ENCODE peak calls at places on chromosomes 16 and 17, in six cellular contexts. M is fibroblast of pulmonary artery, N is lower leg skin, S is breast epithelium, B is MM.1S, D is lower lobe of right lung. G is an unnamed sample.

GRCh38 chr16:86833136-86833535 is 254.8 kb downstream of the FOXL1 start:
- DNase-seq in M (no peak), N (no peak), S (no peak), B (peak), D (no peak), G (no peak)

GRCh38 chr17:40168262-40168832 is 8.9 kb upstream of the RAPGEFL1 start:
- DNase-seq in M (peak), N (no peak), S (peak), B (peak), D (no peak), G (peak)

GRCh38 chr17:82603981-82604448 is 44.2 kb downstream of the WDR45B start:
- DNase-seq in M (no peak), N (no peak), S (no peak), B (no peak), D (peak), G (no peak)

GRCh38 chr17:80852476-80853015 is 139.1 kb upstream of the CHMP6 start:
- DNase-seq in M (no peak), N (no peak), S (no peak), B (no peak), D (no peak), G (no peak)

GRCh38 chr16:716250-716607 is 1.3 kb downstream of the METRN start:
- DNase-seq in M (peak), N (no peak), S (no peak), B (no peak), D (no peak), G (no peak)

GRCh38 chr17:78329263-78330059 is 30.4 kb downstream of the SOCS3 start:
- DNase-seq in M (peak), N (no peak), S (no peak), B (no peak), D (no peak), G (no peak)

GRCh38 chr16:22189473-22190168 is 16.5 kb upstream of the EEF2K start:
- DNase-seq in M (peak), N (peak), S (peak), B (peak), D (peak), G (no peak)

GRCh38 chr16:16073884-16074781 is 124.7 kb downstream of the ABCC1 start:
- DNase-seq in M (peak), N (no peak), S (peak), B (no peak), D (peak), G (no peak)

GRCh38 chr16:21088646-21089538 is 61.8 kb downstream of the DNAH3 start:
- DNase-seq in M (no peak), N (no peak), S (no peak), B (no peak), D (no peak), G (no peak)

GRCh38 chr16:25553711-25554436 is 137.9 kb upstream of the HS3ST4 start:
- DNase-seq in M (no peak), N (no peak), S (no peak), B (no peak), D (no peak), G (peak)

GRCh38 chr17:55093358-55093757 is 124.8 kb downstream of the STXBP4 start:
- DNase-seq in M (peak), N (no peak), S (no peak), B (no peak), D (no peak), G (no peak)

GRCh38 chr16:73384561-73384960 is 336.6 kb upstream of the ZFHX3 start:
- DNase-seq in M (no peak), N (no peak), S (no peak), B (no peak), D (no peak), G (no peak)

GRCh38 chr17:58703137-58703846 is 10.9 kb downstream of the RAD51C start:
- DNase-seq in M (peak), N (no peak), S (no peak), B (no peak), D (no peak), G (no peak)

GRCh38 chr17:10109146-10109545 is 89.3 kb downstream of the GAS7 start:
- DNase-seq in M (no peak), N (no peak), S (no peak), B (no peak), D (no peak), G (no peak)

GRCh38 chr17:57099165-57099564 is 14.1 kb downstream of the AKAP1 start:
- DNase-seq in M (no peak), N (no peak), S (no peak), B (no peak), D (no peak), G (no peak)

GRCh38 chr17:40532520-40533253 is 31.3 kb upstream of the TNS4 start:
- DNase-seq in M (peak), N (peak), S (no peak), B (no peak), D (no peak), G (no peak)

GRCh38 chr16:73027655-73028220 is 20.2 kb downstream of the ZFHX3 start:
- DNase-seq in M (no peak), N (no peak), S (no peak), B (no peak), D (no peak), G (no peak)

GRCh38 chr16:5350118-5350517 is 252.5 kb upstream of the EEF2KMT start:
- DNase-seq in M (no peak), N (no peak), S (no peak), B (no peak), D (no peak), G (no peak)

GRCh38 chr17:78797691-78798585 is 15.9 kb upstream of the CYTH1 start:
- DNase-seq in M (no peak), N (no peak), S (no peak), B (no peak), D (peak), G (no peak)

GRCh38 chr17:28920191-28920590 is 17.3 kb upstream of the DHRS13 start:
- DNase-seq in M (no peak), N (no peak), S (no peak), B (no peak), D (no peak), G (no peak)

GRCh38 chr16:50591800-50592771 is 43.9 kb downstream of the NKD1 start:
- DNase-seq in M (no peak), N (peak), S (peak), B (no peak), D (no peak), G (no peak)

GRCh38 chr17:82965371-82965770 is 114.0 kb upstream of the METRNL start:
- DNase-seq in M (no peak), N (no peak), S (no peak), B (no peak), D (no peak), G (no peak)

GRCh38 chr16:30004811-30005242 is 6.0 kb downstream of the DOC2A start:
- DNase-seq in M (no peak), N (no peak), S (no peak), B (no peak), D (no peak), G (peak)

GRCh38 chr17:39765766-39766165 is 28.0 kb downstream of the GRB7 start:
- DNase-seq in M (no peak), N (peak), S (no peak), B (no peak), D (no peak), G (no peak)

GRCh38 chr16:22300427-22301071 is 3.3 kb downstream of the POLR3E start:
- DNase-seq in M (peak), N (no peak), S (no peak), B (peak), D (peak), G (no peak)

GRCh38 chr17:37176683-37177082 is 199.1 kb upstream of the C17orf78 start:
- DNase-seq in M (peak), N (no peak), S (no peak), B (no peak), D (no peak), G (no peak)

GRCh38 chr17:55336426-55336825 is 71.7 kb downstream of the HLF start:
- DNase-seq in M (no peak), N (no peak), S (no peak), B (no peak), D (no peak), G (no peak)

GRCh38 chr17:46010597-46011186 is 11.6 kb downstream of the STH start:
- DNase-seq in M (no peak), N (no peak), S (no peak), B (no peak), D (no peak), G (no peak)

GRCh38 chr17:51052235-51052634 is 68.4 kb downstream of the SPAG9 start:
- DNase-seq in M (no peak), N (no peak), S (no peak), B (no peak), D (no peak), G (no peak)

GRCh38 chr16:77206533-77206932 is 7.3 kb downstream of the SYCE1L start:
- DNase-seq in M (no peak), N (no peak), S (no peak), B (no peak), D (no peak), G (no peak)

GRCh38 chr16:15742716-15743115 is 92.7 kb downstream of the NDE1 start:
- DNase-seq in M (no peak), N (no peak), S (no peak), B (no peak), D (no peak), G (no peak)

GRCh38 chr17:53630638-53631037 is 192.1 kb upstream of the KIF2B start:
- DNase-seq in M (no peak), N (no peak), S (no peak), B (no peak), D (no peak), G (no peak)

GRCh38 chr17:70863436-70864248 is 694.3 kb downstream of the KCNJ2 start:
- DNase-seq in M (peak), N (no peak), S (no peak), B (no peak), D (no peak), G (no peak)

GRCh38 chr16:20181949-20182348 is 108.3 kb upstream of the GPR139 start:
- DNase-seq in M (no peak), N (no peak), S (no peak), B (no peak), D (no peak), G (no peak)

GRCh38 chr16:87431926-87432325 is 39.8 kb downstream of the MAP1LC3B start:
- DNase-seq in M (peak), N (no peak), S (no peak), B (no peak), D (no peak), G (no peak)

GRCh38 chr16:57530531-57531252 is 5.7 kb downstream of the CCDC102A start:
- DNase-seq in M (no peak), N (peak), S (no peak), B (no peak), D (peak), G (no peak)

GRCh38 chr17:61464121-61464905 is 12.1 kb downstream of the TBX4 start:
- DNase-seq in M (no peak), N (peak), S (no peak), B (no peak), D (peak), G (no peak)

GRCh38 chr17:45784583-45785372 is 658 bp downstream of the CRHR1 start:
- DNase-seq in M (no peak), N (peak), S (no peak), B (no peak), D (peak), G (no peak)

GRCh38 chr17:50558955-50559614 is 1.4 kb upstream of the CACNA1G start:
- DNase-seq in M (no peak), N (no peak), S (no peak), B (no peak), D (peak), G (no peak)

GRCh38 chr16:83953796-83954576 is 946 bp downstream of the OSGIN1 start:
- DNase-seq in M (peak), N (no peak), S (peak), B (peak), D (no peak), G (peak)

DNA sequence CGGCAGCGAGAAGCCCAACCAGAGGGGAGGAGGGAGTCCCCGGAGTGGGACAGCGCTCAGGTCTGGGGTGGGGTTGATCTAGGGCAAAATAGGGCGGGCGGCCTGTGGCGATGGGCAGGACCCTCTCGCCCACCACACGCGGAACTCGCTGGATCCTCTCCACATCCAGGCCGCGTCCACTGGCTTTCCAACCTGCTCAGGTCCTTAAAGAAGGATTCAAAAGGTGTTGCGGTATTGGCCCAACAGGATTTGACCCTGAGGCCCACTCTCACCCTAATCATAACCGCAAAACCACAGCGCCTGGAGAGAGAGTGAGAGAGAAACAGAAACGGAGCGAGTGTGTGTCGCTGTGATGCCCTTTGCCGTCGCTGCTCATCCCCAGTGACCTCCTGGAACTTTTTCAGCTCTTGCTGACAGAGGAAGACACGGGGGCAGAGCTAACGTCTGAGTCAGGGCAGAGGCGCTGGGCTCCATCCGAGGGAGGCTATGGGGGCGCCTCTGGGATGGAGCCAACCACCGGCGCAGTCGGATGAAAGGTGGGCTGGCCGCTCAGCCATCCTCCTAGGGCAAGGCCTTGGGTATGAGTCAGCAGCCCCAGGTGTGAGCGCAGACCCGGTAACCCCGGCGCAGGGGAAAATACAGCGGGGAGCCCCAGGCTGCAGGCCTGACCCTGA is 16.7 kb upstream of the OR1F1 start:
- DNase-seq in M (no peak), N (no peak), S (no peak), B (peak), D (peak), G (no peak)
- H3K4me3 ChIP-seq in M (no peak), N (no peak), S (no peak), B (peak), D (peak), G (no peak)

DNA sequence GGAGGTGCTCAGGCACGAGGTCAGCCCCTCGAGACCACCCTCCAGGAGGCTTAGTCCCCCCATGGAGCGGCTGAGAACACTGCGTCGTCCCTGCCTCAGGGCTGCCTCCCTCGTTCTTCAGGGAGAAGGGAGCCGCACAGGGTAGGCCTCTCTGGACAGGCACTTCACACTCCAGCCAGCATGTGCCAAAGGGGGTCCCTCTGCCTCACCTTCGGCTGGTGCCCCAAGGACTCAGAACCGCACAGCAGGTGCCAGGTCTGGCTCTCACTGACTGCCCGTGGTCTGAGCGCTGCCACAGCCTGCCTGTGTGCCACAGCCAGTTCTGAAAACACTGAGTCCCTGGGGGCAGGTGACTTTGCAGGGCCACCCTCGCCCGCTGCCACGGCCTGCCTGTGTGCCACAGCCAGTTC is 7.1 kb downstream of the P2RX5 start:
- DNase-seq in M (no peak), N (no peak), S (no peak), B (peak), D (no peak), G (no peak)
- H3K4me3 ChIP-seq in M (no peak), N (no peak), S (no peak), B (no peak), D (no peak), G (no peak)

DNA sequence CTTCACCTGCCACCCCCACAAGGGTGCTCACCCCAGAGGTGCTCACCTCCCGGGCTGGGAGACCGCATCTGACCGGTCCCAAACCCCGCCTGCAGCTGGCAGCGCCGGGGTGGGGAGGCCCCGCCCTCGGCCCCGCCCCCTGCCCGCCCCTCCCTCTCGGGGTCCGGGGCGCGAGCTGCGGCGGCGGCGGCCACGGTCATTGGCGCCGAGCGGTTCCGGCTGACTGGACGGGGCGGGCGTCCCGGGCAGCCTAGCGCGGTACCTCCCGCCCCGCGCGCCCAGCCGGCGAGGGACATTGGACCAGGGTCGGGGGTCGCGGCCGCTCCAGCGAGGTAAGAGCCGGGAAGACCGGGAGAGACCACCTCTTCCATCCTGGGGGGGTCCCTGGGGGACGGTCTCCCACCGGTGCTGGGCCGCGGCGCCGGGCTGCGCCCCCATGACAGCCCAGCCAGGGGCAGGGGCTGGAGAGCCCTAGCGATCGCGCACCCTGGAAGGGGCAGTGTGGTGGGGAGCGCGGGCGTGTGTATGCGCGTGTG is at the start of gene CACNG5:
- DNase-seq in M (no peak), N (peak), S (no peak), B (no peak), D (no peak), G (no peak)
- H3K4me3 ChIP-seq in M (no peak), N (no peak), S (no peak), B (no peak), D (no peak), G (no peak)

GRCh38 chr16:69481901-69482341 is 57.5 kb downstream of the CYB5B start:
- DNase-seq in M (peak), N (peak), S (peak), B (no peak), D (peak), G (no peak)

GRCh38 chr16:69479806-69480205 is 55.4 kb downstream of the CYB5B start:
- DNase-seq in M (no peak), N (no peak), S (peak), B (no peak), D (no peak), G (no peak)

GRCh38 chr16:69483611-69484010 is 59.2 kb downstream of the CYB5B start:
- DNase-seq in M (no peak), N (peak), S (no peak), B (no peak), D (no peak), G (no peak)

GRCh38 chr16:69485361-69485760 is 60.9 kb downstream of the CYB5B start:
- DNase-seq in M (no peak), N (no peak), S (no peak), B (no peak), D (no peak), G (no peak)

DNA sequence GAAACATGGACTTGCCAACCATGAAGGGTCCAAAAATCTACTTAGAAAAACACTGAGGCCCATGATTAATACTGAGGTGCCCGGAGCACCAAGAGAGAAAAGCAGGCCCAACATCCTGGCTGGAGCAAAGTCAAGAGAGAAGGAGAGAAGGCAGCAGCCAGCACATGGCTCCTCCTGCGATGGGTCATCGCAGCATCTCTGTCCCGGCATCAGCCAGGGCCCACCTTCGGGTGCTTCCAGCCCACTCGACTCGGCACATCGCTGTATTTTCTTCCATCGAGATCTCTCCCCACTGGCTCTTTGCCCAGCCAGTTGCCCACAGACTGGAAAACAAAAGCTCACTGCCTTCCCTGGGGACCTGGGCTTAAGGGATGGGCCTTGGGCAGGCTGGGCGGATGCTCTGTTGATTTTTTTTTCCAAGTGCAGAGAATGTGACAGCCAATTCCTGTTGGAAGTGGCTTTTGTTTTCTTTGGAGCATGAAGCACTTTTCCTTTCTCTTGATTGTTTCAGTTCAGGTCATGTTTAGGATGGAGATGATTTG is 58.1 kb downstream of the CYB5B start:
- DNase-seq in M (peak), N (peak), S (peak), B (no peak), D (peak), G (no peak)
- H3K4me3 ChIP-seq in M (peak), N (no peak), S (peak), B (no peak), D (peak), G (no peak)

GRCh38 chr17:11150946-11151345 is 90.1 kb upstream of the SHISA6 start:
- DNase-seq in M (no peak), N (no peak), S (no peak), B (no peak), D (no peak), G (no peak)
- H3K4me3 ChIP-seq in M (no peak), N (no peak), S (no peak), B (no peak), D (no peak), G (no peak)

DNA sequence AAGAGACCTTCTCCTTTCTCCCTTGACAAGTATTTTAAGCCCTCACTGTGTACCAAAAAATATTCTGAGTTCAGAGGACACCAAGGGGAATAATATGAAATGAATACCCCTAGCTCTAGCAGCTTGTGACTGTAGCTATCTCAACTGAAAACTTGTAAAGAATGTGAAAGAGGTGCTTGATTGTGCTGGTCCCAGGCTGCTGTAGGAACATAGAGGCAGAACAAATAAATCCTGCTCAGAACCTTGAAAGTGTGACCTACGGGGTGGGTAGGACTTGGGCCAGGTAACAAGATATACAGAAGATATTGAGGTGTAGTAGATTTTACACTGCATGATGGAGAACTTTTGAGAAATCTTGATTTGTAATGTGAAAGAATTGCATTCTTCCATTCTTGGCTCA is 606.8 kb downstream of the TOX3 start:
- DNase-seq in M (no peak), N (no peak), S (no peak), B (no peak), D (no peak), G (no peak)
- H3K4me3 ChIP-seq in M (no peak), N (no peak), S (no peak), B (no peak), D (no peak), G (no peak)

GRCh38 chr17:7704601-7705268 is at the start of gene EFNB3:
- DNase-seq in M (peak), N (no peak), S (no peak), B (no peak), D (peak), G (no peak)
- H3K4me3 ChIP-seq in M (peak), N (peak), S (peak), B (no peak), D (peak), G (no peak)

GRCh38 chr16:88957456-88957767 is 19.6 kb downstream of the CBFA2T3 start:
- DNase-seq in M (no peak), N (no peak), S (no peak), B (no peak), D (peak), G (no peak)
- H3K4me3 ChIP-seq in M (no peak), N (no peak), S (no peak), B (no peak), D (peak), G (peak)